ENCODE peak calls at places on chromosomes 2 and 18, in five cellular contexts. L is CD8-positive, alpha-beta memory T cell; O is heart left ventricle; C is effector memory CD4-positive, alpha-beta T cell; Z is PC-9. R is an unnamed sample.

GRCh38 chr2:187580462-187581124 is 26.4 kb upstream of the TFPI start:
- DNase-seq in L (no peak), O (no peak), C (no peak), Z (no peak), R (no peak)

GRCh38 chr2:45394842-45395241 is 216.2 kb downstream of the SRBD1 start:
- DNase-seq in L (no peak), O (no peak), C (no peak), Z (no peak), R (no peak)

GRCh38 chr18:53534203-53534602 is 690.3 kb downstream of the MBD2 start:
- DNase-seq in L (no peak), O (no peak), C (no peak), Z (no peak), R (no peak)

GRCh38 chr2:13581471-13581870 is 864.7 kb downstream of the TRIB2 start:
- DNase-seq in L (no peak), O (no peak), C (no peak), Z (no peak), R (no peak)

GRCh38 chr2:75098856-75099255 is 100.5 kb downstream of the TACR1 start:
- DNase-seq in L (no peak), O (no peak), C (no peak), Z (peak), R (no peak)

GRCh38 chr18:13491138-13491537 is 235.2 kb downstream of the FAM210A start:
- DNase-seq in L (no peak), O (no peak), C (no peak), Z (no peak), R (no peak)

GRCh38 chr2:47471429-47472116 is 68.6 kb downstream of the MSH2 start:
- DNase-seq in L (no peak), O (no peak), C (no peak), Z (no peak), R (no peak)

GRCh38 chr2:238644095-238645081 is 203.5 kb upstream of the TWIST2 start:
- DNase-seq in L (no peak), O (no peak), C (no peak), Z (peak), R (no peak)

GRCh38 chr18:14922031-14922430 is 174.1 kb downstream of the ANKRD30B start:
- DNase-seq in L (no peak), O (no peak), C (no peak), Z (no peak), R (no peak)

GRCh38 chr18:25274900-25275299 is 77.1 kb downstream of the ZNF521 start:
- DNase-seq in L (no peak), O (no peak), C (no peak), Z (no peak), R (no peak)

GRCh38 chr2:128835974-128836373 is 517.3 kb upstream of the HS6ST1 start:
- DNase-seq in L (no peak), O (no peak), C (no peak), Z (no peak), R (no peak)

GRCh38 chr2:204706939-204707338 is 161.7 kb downstream of the PARD3B start:
- DNase-seq in L (no peak), O (no peak), C (no peak), Z (no peak), R (no peak)

GRCh38 chr2:230267556-230267955 is 42.0 kb downstream of the SP140 start:
- DNase-seq in L (no peak), O (no peak), C (no peak), Z (no peak), R (no peak)

GRCh38 chr2:16722677-16723076 is 57.0 kb upstream of the CYRIA start:
- DNase-seq in L (no peak), O (no peak), C (no peak), Z (no peak), R (no peak)
- H3K27ac ChIP-seq in L (no peak), O (no peak), C (no peak), Z (no peak), R (no peak)

GRCh38 chr2:30448308-30448707 is 1.3 kb downstream of the LCLAT1 start:
- DNase-seq in L (peak), O (no peak), C (no peak), Z (no peak), R (no peak)
- H3K4me3 ChIP-seq in L (peak), O (peak), C (no peak), Z (peak), R (peak)

DNA sequence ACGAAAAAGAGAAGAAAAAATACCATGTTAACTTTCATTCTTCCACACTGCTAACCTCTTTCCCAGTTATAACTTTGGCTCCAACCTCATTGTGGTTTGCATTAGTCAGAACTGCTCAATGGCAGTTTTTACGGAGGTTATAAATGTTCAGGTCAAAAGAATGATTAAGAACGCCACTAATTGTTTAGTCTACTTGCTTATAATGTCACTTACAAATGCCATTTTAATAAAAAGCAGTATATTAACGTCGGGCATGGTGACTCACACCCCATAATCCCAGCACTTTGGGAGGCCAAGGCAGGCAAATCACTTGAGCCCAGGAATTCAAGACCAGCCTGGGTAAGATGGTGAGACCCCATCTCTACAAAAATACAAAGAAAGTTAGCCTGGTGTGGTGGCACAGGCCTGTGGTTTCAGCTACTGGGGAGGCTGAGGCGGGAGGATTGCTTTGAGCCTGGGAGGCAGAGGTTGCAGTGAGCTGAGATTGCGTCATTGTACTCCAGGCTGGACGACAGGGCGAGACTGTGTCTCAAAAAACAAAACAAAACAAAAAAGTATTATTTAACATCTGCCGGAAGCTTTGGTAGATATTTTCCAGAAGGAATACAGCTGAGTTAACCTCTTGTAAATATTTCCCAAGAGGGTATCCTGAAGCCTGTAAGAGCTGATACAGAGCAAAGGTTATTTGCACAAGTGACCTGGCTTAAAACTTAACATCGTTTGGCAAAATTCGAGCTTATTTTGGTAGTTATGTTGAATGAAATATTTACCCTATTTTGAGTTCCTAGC is 5.1 kb downstream of the AGPS start:
- DNase-seq in L (no peak), O (peak), C (no peak), Z (peak), R (no peak)
- H3K27ac ChIP-seq in L (no peak), O (peak), C (no peak), Z (peak), R (no peak)

DNA sequence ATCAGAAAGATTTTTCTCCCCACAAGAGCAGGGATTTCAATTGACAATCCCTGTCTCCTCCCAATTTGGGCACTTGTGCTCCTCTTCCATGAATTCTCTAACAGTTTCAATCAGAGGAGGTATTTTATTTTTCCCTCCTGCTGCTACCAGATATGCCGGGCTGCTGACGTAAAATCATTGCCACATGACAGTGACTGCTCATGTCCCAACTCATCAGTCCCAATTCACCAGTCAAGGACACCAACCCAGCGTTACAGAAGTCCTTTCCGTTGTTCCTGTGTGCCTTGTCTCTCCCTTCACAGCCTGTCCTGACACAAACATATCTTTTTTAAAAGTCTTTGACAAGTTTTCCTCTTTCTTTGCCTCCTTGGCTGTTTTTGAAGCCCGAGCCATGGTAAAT is 540.2 kb downstream of the LRP1B start:
- DNase-seq in L (no peak), O (no peak), C (no peak), Z (no peak), R (no peak)
- H3K4me3 ChIP-seq in L (no peak), O (no peak), C (no peak), Z (no peak), R (no peak)

GRCh38 chr18:58631301-58631700 is 2.4 kb upstream of the ALPK2 start:
- DNase-seq in L (no peak), O (no peak), C (no peak), Z (no peak), R (no peak)

GRCh38 chr18:58630071-58630470 is 1.2 kb upstream of the ALPK2 start:
- DNase-seq in L (no peak), O (no peak), C (no peak), Z (no peak), R (no peak)

GRCh38 chr18:58624011-58624410 is 4.9 kb downstream of the ALPK2 start:
- DNase-seq in L (no peak), O (peak), C (no peak), Z (no peak), R (no peak)

DNA sequence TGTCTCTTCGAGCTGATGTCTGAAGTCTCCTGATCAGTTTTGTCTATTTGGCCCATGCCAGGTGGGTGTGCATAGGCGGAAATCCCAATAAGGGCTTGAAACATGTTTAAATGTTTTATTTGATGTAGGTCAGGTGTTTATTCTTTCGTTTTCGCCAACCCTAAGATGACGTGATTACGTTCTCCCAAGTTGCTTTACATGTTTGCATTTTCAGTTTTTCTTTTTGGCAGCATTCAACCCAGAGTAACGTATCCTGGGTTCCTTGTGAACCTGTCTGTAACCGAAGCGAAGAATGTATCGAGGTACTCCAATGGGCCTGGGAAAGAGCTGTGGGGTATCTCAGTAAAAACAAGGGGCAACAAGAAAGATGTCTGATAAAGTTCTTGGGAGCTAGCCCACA is 3.1 kb downstream of the ALPK2 start:
- DNase-seq in L (no peak), O (no peak), C (no peak), Z (no peak), R (no peak)
- H3K27ac ChIP-seq in L (no peak), O (peak), C (peak), Z (no peak), R (no peak)

GRCh38 chr2:207768168-207768890 is 1.4 kb downstream of the FZD5 start:
- DNase-seq in L (peak), O (no peak), C (peak), Z (peak), R (no peak)

GRCh38 chr2:207765541-207765940 is 4.2 kb downstream of the FZD5 start:
- DNase-seq in L (no peak), O (no peak), C (no peak), Z (no peak), R (no peak)

GRCh38 chr2:207767461-207768167 is 2.1 kb downstream of the FZD5 start:
- DNase-seq in L (no peak), O (no peak), C (no peak), Z (peak), R (no peak)

GRCh38 chr2:207765960-207766582 is 3.6 kb downstream of the FZD5 start:
- DNase-seq in L (no peak), O (no peak), C (no peak), Z (no peak), R (no peak)

DNA sequence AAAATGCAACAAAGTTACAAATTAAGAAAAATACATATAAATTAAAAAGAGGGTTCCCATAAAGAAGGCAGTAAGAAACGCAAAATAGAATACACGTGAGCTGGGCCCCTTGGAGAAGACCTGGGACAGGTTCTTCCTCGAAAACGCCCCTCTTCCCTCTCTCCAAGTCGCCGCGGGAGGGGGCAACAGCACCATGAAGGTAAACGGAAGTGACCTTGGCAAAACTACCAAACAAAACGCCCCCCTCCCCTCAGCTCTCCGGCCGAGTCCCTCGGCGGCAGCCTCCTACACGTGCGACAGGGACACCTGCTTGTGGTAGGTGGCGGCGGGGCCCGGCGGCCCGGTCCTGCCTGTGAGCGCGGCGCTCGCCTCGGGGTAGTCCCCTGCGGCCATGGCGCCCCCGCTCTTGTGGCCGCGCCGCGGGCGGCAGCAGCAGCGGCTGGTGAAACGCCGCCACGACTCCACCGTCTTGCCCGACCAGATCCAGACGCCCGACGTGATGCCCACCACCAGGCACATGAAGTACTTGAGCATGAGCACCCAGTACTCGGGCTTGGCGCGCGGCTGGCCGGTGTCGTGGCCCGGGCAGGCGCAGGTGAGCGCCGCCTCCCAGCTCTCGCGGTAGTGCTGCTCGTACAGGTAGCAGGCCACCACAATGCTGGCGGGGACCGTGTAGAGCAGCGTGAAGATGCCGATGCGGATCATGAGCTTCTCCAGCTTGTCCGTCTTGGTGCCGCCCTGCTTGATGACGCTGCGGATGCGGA is 2.8 kb downstream of the FZD5 start:
- DNase-seq in L (peak), O (no peak), C (no peak), Z (no peak), R (no peak)
- H3K4me3 ChIP-seq in L (no peak), O (peak), C (no peak), Z (no peak), R (no peak)

DNA sequence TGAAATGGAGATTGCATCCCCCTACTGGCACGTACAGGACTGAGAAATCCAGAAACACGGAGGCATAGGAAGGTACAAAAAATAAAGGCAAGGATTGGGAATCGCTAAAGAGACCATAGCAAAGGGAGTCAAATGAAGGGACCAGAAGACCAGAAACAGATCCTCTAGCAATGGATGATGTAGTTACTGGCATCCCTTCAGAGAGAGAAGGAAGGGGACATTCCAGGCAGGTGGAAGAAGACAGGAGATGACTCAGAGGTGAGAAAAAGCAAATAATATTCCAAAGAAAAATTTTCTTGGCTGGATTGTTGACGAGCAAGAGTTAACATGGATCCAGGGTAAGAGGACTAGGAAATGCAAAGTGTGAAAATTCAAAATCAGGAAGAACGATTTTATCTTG is 78.4 kb upstream of the FZD7 start:
- DNase-seq in L (no peak), O (no peak), C (no peak), Z (no peak), R (no peak)
- H3K27ac ChIP-seq in L (no peak), O (no peak), C (no peak), Z (no peak), R (no peak)

GRCh38 chr2:71275939-71276310 is 49.0 kb upstream of the PAIP2B start:
- DNase-seq in L (no peak), O (no peak), C (no peak), Z (peak), R (no peak)
- H3K4me3 ChIP-seq in L (peak), O (peak), C (peak), Z (peak), R (peak)

GRCh38 chr2:201135396-201135795 is 19.4 kb downstream of the CFLAR start:
- DNase-seq in L (no peak), O (no peak), C (no peak), Z (no peak), R (no peak)

GRCh38 chr2:201130524-201131186 is 14.7 kb downstream of the CFLAR start:
- DNase-seq in L (peak), O (peak), C (no peak), Z (no peak), R (peak)

GRCh38 chr2:201136889-201137321 is 20.9 kb downstream of the CFLAR start:
- DNase-seq in L (no peak), O (no peak), C (no peak), Z (no peak), R (no peak)

GRCh38 chr2:201129044-201129505 is 13.1 kb downstream of the CFLAR start:
- DNase-seq in L (no peak), O (peak), C (no peak), Z (no peak), R (no peak)

DNA sequence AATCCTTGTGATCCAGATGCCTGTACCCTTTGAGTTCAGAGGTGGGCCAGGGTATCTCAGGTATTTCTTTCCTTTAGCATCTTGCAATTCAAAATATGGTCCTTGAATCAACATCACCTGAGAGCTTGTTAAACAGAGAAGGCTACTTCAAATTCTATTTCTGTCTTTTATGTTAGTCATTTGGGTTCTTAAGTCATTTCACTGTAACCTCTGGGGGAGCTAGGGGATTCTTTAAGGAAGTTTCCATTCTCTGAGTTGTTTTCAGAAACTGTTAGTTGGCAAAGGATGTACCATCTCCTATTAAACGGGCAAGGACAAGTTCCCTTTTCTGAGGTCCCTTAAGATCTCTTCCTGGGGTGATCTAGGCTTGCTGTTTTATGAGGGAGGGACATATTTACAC is 16.6 kb downstream of the CFLAR start:
- DNase-seq in L (no peak), O (no peak), C (no peak), Z (no peak), R (no peak)
- H3K27ac ChIP-seq in L (no peak), O (peak), C (peak), Z (no peak), R (no peak)

DNA sequence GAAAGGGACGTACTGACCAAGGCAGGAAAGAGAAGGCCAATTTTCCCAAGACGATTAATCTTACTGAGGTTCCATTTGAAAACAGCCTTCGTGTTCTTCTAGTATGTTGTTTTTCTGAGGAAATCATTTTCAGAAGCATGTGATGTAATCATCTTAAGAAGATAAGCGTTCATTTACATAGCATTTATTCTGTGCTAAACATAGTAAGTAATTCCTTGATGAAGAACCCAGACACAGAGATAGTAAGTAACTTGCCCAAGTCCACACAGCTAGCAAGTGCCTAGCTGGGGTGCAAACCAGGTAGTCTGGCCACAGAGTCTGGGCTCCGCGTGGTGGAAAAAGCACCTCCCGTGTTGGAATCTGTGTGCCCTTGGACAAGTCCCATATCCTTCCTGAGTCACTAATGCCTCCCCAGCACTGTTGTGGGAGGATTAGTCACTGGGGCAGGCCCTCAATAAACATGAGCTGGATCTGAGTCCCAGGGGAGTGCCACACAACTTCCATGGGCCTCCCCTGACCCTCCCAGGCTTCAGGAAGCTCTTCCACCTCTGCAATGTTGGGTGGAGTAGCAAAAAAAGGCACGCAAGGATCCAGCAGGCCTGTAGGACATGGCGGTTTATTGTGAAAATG is 26.9 kb upstream of the ASAP2 start:
- DNase-seq in L (no peak), O (peak), C (no peak), Z (peak), R (no peak)
- H3K4me3 ChIP-seq in L (no peak), O (no peak), C (no peak), Z (peak), R (no peak)

R was measured in naive thymus-derived CD4-positive, alpha-beta T cell.